ENCODE peak calls at places on chromosome 22, in six cellular contexts. F is A549, L is stomach, O is adrenal gland, N is testis, Z is esophagus squamous epithelium. G is an unnamed sample.

GRCh38 chr22:20586403-20586745 is 79.0 kb downstream of the MED15 start:
- DNase-seq in F (no peak), L (no peak), O (peak; percentile 66), N (no peak), Z (no peak), G (no peak)

GRCh38 chr22:35376728-35377472 is 4.0 kb upstream of the HMOX1 start:
- DNase-seq in F (peak; percentile 75), L (peak; percentile 91), O (peak; percentile 96), N (peak; percentile 95), Z (peak; percentile 60), G (peak; percentile 65)

GRCh38 chr22:40728731-40729189 is 49.5 kb downstream of the MCHR1 start:
- DNase-seq in F (no peak), L (peak; percentile 62), O (no peak), N (no peak), Z (no peak), G (no peak)

GRCh38 chr22:19819911-19820879 is 34.5 kb downstream of the GNB1L start:
- DNase-seq in F (no peak), L (peak; percentile 17), O (peak; percentile 39), N (peak; percentile 5), Z (no peak), G (no peak)

GRCh38 chr22:35409783-35410662 is 10.1 kb downstream of the MCM5 start:
- DNase-seq in F (no peak), L (no peak), O (no peak), N (no peak), Z (no peak), G (no peak)

GRCh38 chr22:25564320-25564978 is at the start of gene GRK3:
- DNase-seq in F (peak; percentile 21), L (peak; percentile 55), O (peak; percentile 80), N (peak; percentile 77), Z (peak; percentile 31), G (peak; percentile 64)

GRCh38 chr22:28019360-28019759 is 100.3 kb upstream of the PITPNB start:
- DNase-seq in F (no peak), L (peak; percentile 20), O (peak; percentile 76), N (no peak), Z (no peak), G (peak; percentile 61)

GRCh38 chr22:35352214-35353111 is 28.4 kb upstream of the HMOX1 start:
- DNase-seq in F (peak; percentile 30), L (peak; percentile 57), O (peak; percentile 86), N (peak; percentile 52), Z (peak; percentile 52), G (no peak)

GRCh38 chr22:32708835-32709234 is 92.7 kb upstream of the TIMP3 start:
- DNase-seq in F (no peak), L (no peak), O (no peak), N (no peak), Z (no peak), G (no peak)

GRCh38 chr22:34414467-34415440 is 494.5 kb upstream of the LARGE1 start:
- DNase-seq in F (peak; percentile 1), L (no peak), O (no peak), N (peak; percentile 74), Z (no peak), G (peak; percentile 12)

GRCh38 chr22:17119481-17120202 is 1.5 kb downstream of the TMEM121B start:
- DNase-seq in F (no peak), L (no peak), O (no peak), N (no peak), Z (no peak), G (no peak)

GRCh38 chr22:17108256-17109112 is 12.7 kb downstream of the TMEM121B start:
- DNase-seq in F (no peak), L (no peak), O (no peak), N (no peak), Z (no peak), G (no peak)

GRCh38 chr22:36409911-36410756 is 22.4 kb upstream of the MYH9 start:
- DNase-seq in F (no peak), L (peak; percentile 98), O (peak; percentile 97), N (peak; percentile 98), Z (peak; percentile 45), G (no peak)

GRCh38 chr22:42439821-42440674 is 7.8 kb upstream of the NFAM1 start:
- DNase-seq in F (no peak), L (peak; percentile 30), O (peak; percentile 67), N (no peak), Z (no peak), G (peak; percentile 22)
- TF ChIP-seq POLR2A in F (no peak), L (no peak), O (no peak), N (no peak), Z (no peak), G (no peak)

DNA sequence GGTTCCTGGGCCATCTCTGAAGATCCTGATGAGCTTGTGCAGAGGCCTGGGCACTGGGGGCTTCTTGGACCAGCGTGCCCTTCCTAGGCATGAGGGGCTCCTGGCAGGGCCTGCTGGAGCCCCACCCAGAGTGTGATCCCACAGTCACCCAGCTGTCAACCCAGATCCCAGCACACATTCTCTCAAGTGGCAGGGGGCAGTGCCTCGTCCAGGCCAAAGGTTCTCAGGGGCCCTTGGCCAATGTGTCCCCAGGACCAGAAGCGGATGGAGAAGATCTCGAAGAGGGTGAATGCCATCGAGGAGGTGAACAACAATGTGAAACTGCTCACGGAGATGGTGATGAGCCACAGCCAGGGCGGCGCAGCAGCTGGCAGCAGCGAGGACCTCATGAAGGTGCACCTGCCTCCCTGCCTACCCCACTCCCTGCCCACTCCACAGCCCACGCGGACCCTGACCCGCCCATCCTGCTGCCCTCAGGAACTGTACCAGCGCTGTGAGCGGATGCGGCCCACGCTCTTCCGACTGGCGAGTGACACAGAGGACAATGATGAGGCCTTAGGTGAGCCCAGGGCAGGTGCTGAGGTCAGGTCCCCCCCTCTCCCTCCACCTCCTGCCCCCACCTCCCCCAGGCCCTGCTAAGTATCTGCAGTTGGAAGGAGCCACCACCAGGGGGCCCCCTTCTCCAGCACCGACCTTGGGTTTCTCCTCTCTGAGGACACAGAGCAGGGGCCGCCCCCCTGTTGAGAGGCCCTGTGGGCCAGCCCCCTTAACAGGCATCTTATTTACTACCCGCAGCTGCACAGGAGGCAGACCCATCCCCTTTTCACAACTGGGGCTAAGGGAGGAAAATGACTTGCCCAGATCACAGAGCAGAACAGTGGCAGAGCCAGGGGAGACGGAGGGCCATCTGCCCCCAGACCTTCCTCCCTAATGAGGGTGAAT is 14.7 kb downstream of the GGA1 start:
- DNase-seq in F (peak; percentile 57), L (peak; percentile 73), O (peak; percentile 85), N (peak; percentile 75), Z (no peak), G (no peak)
- TF ChIP-seq POLR2A in F (no peak), L (no peak), O (no peak), N (no peak), Z (no peak), G (no peak)

GRCh38 chr22:29031236-29031982 is 30.2 kb downstream of the C22orf31 start:
- DNase-seq in F (peak; percentile 64), L (peak; percentile 44), O (peak; percentile 94), N (peak; percentile 76), Z (no peak), G (peak; percentile 66)
- TF ChIP-seq POLR2A in F (no peak), L (no peak), O (peak; percentile 74), N (no peak), Z (no peak), G (peak; percentile 17)

GRCh38 chr22:47837703-47838102 is 1075.3 kb downstream of the TBC1D22A start:
- DNase-seq in F (no peak), L (no peak), O (no peak), N (no peak), Z (no peak), G (peak; percentile 10)
- TF ChIP-seq POLR2A in F (no peak), L (no peak), O (no peak), N (no peak), Z (no peak), G (no peak)

GRCh38 chr22:46078241-46079092 is 71.9 kb upstream of the PPARA start:
- DNase-seq in F (no peak), L (peak; percentile 81), O (peak; percentile 91), N (peak; percentile 78), Z (no peak), G (no peak)
- TF ChIP-seq POLR2A in F (no peak), L (no peak), O (peak; percentile 73), N (no peak), Z (peak; percentile 20), G (no peak)

GRCh38 chr22:47335460-47335859 is 573.0 kb downstream of the TBC1D22A start:
- DNase-seq in F (no peak), L (no peak), O (peak; percentile 30), N (no peak), Z (no peak), G (no peak)
- TF ChIP-seq POLR2A in F (no peak), L (no peak), O (no peak), N (no peak), Z (no peak), G (no peak)

DNA sequence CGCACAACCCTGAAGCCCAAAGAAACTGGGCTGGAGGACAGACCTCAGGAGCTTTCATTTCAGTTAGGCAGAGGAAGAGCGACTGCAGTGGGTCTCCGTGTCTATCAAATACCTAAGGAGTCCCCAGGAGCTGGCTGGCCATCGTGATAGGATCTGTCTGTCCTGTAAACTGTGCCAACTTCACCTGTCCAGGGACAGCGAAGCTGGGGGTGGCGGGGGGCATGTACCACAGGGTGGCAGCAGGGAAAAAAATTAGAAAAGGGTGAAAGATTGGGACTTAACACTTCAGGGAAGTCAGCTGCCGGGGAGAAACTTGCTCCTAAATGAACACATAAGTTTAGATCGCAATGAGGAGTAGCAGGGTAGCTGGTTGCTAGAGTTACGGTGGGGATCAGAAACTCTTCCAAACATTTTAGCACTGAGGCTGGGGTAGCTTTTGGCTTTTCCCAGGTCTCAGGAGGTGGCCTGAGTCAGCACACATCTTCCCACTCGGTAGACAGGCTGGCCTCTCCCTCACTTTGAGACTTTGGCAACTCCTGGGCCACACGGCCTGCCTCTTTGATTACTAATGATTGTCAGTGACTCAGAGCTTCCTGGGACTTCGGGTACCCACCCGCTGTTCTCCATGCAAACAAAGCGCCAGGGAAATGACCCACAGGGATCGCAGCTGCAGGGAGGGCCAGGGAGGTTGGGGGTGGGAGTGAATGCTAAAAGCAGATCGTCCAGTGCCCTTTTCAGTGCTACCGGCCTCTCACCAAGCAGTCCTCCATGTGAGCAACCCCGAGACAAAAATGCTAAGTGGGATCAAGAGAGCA is 2.9 kb upstream of the MTFP1 start:
- DNase-seq in F (peak; percentile 75), L (peak; percentile 82), O (peak; percentile 92), N (peak; percentile 49), Z (no peak), G (no peak)
- TF ChIP-seq POLR2A in F (no peak), L (no peak), O (peak; percentile 78), N (no peak), Z (peak; percentile 58), G (no peak)

DNA sequence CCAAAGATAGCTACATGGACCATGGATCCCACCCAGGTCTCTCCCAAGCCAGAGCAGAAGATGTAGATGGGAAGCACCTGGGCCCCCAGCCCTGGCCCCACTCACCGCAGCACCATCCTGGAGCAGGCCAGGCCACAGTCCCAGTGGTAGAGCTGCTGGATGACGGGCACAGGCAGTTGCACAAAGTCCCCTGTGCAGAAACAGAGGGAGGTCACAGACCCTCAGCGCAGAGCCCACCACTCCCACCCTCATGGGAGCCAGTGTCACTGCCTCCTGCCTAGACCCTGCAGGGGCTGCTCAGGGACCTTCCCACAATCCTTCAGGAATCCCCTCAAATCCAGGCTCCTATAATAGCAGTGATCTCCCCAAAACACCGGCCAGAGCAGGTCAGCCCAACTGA is 6.1 kb downstream of the GUCD1 start:
- DNase-seq in F (no peak), L (no peak), O (no peak), N (no peak), Z (no peak), G (no peak)
- TF ChIP-seq POLR2A in F (no peak), L (no peak), O (no peak), N (no peak), Z (no peak), G (no peak)